ENCODE peak calls at places on chromosomes 13 and 19, in four cellular contexts. S is putamen, N is HT1080, I is progenitor cell of endocrine pancreas. C is an unnamed sample.

GRCh38 chr13:48733739-48734329 is 80.1 kb downstream of the CYSLTR2 start:
- DNase-seq in S (no peak), N (no peak), I (no peak), C (no peak)

GRCh38 chr19:55319786-55320185 is 5.4 kb downstream of the TMEM150B start:
- DNase-seq in S (peak), N (peak), I (peak), C (peak)

GRCh38 chr13:51058461-51059167 is 52.5 kb downstream of the C13orf42 start:
- DNase-seq in S (no peak), N (no peak), I (no peak), C (no peak)

GRCh38 chr19:13817615-13818371 is 22.6 kb downstream of the ZSWIM4 start:
- DNase-seq in S (no peak), N (no peak), I (peak), C (no peak)

GRCh38 chr13:59459972-59460371 is 703.8 kb downstream of the DIAPH3 start:
- DNase-seq in S (no peak), N (no peak), I (no peak), C (no peak)

GRCh38 chr13:41900918-41901317 is 60.0 kb downstream of the VWA8 start:
- DNase-seq in S (no peak), N (peak), I (no peak), C (no peak)

GRCh38 chr13:38415233-38415632 is 65.6 kb downstream of the UFM1 start:
- DNase-seq in S (no peak), N (peak), I (no peak), C (no peak)

GRCh38 chr13:103351035-103351828 is 285.0 kb upstream of the SLC10A2 start:
- DNase-seq in S (no peak), N (peak), I (no peak), C (no peak)

GRCh38 chr13:81872581-81872980 is 1531.7 kb upstream of the SPRY2 start:
- DNase-seq in S (peak), N (peak), I (no peak), C (no peak)

GRCh38 chr19:12939292-12939606 is 840 bp downstream of the CALR start:
- DNase-seq in S (no peak), N (no peak), I (no peak), C (no peak)

GRCh38 chr19:34232566-34233481 is 21.5 kb upstream of the GARRE1 start:
- DNase-seq in S (peak), N (peak), I (no peak), C (no peak)

GRCh38 chr13:84032116-84032515 is 149.8 kb upstream of the SLITRK1 start:
- DNase-seq in S (no peak), N (no peak), I (no peak), C (no peak)

GRCh38 chr19:34459614-34460013 is 21.9 kb upstream of the WTIP start:
- DNase-seq in S (no peak), N (no peak), I (no peak), C (no peak)

GRCh38 chr19:41753936-41754529 is 1.3 kb upstream of the CEACAM6 start:
- DNase-seq in S (no peak), N (no peak), I (no peak), C (peak)

GRCh38 chr19:10004617-10005016 is 5.7 kb downstream of the COL5A3 start:
- DNase-seq in S (no peak), N (no peak), I (no peak), C (no peak)

GRCh38 chr19:32269831-32270230 is 75.6 kb upstream of the ZNF507 start:
- DNase-seq in S (no peak), N (no peak), I (no peak), C (no peak)

GRCh38 chr19:17716309-17716929 is 2.9 kb upstream of the MAP1S start:
- DNase-seq in S (no peak), N (no peak), I (no peak), C (no peak)

GRCh38 chr13:41813426-41813825 is 147.5 kb downstream of the VWA8 start:
- DNase-seq in S (no peak), N (peak), I (no peak), C (no peak)

GRCh38 chr19:47581605-47582319 is 8.8 kb upstream of the ZNF541 start:
- DNase-seq in S (no peak), N (no peak), I (no peak), C (no peak)

GRCh38 chr19:927044-927706 is 1.3 kb downstream of the ARID3A start:
- DNase-seq in S (no peak), N (no peak), I (no peak), C (no peak)

GRCh38 chr13:34638897-34639296 is 303.2 kb upstream of the NBEA start:
- DNase-seq in S (no peak), N (no peak), I (no peak), C (no peak)